ENCODE peak calls at places on chromosome 11, in nine cellular contexts. I is stomach, M is upper lobe of left lung, N is A549, Y is GM12878, U is K562, R is suprapubic skin, A is tibial nerve, T is H1. F is an unnamed sample.

GRCh38 chr11:123020968-123021367 is 39.3 kb upstream of the BSX start:
- DNase-seq in M (no peak), U (no peak), I (no peak), T (no peak), N (peak; percentile 54), Y (no peak), R (no peak), A (no peak), F (no peak)

GRCh38 chr11:20342347-20343279 is 20.9 kb upstream of the HTATIP2 start:
- DNase-seq in Y (no peak), N (no peak), T (peak; percentile 72), M (peak; percentile 19), U (no peak), A (no peak), I (no peak), R (no peak), F (no peak)

GRCh38 chr11:17405232-17406005 is 17.0 kb upstream of the KCNJ11 start:
- DNase-seq in U (no peak), I (peak; percentile 91), R (peak; percentile 79), N (peak; percentile 64), Y (no peak), M (peak; percentile 77), T (no peak), A (no peak), F (peak; percentile 56)

GRCh38 chr11:88704505-88704904 is 361.3 kb downstream of the GRM5 start:
- DNase-seq in U (no peak), A (no peak), M (no peak), Y (no peak), I (no peak), N (no peak), T (no peak), R (no peak), F (no peak)

GRCh38 chr11:118845369-118845768 is 38.3 kb upstream of the CXCR5 start:
- DNase-seq in R (no peak), U (peak; percentile 41), I (no peak), A (no peak), M (no peak), Y (no peak), N (no peak), T (no peak), F (no peak)

GRCh38 chr11:71304045-71304444 is 51.7 kb upstream of the SHANK2 start:
- DNase-seq in M (no peak), I (no peak), Y (no peak), T (no peak), N (no peak), R (peak; percentile 10), U (no peak), A (no peak), F (peak; percentile 1)

GRCh38 chr11:45333506-45333971 is 47.4 kb upstream of the SYT13 start:
- DNase-seq in U (peak; percentile 86), M (no peak), R (no peak), Y (no peak), T (no peak), I (peak; percentile 37), N (peak; percentile 36), A (no peak), F (peak; percentile 61)

GRCh38 chr11:12717851-12718291 is 43.6 kb downstream of the TEAD1 start:
- DNase-seq in Y (peak; percentile 74), R (no peak), I (no peak), M (no peak), T (no peak), A (no peak), N (no peak), U (no peak), F (no peak)

GRCh38 chr11:19628018-19628417 is 84.6 kb upstream of the NAV2 start:
- DNase-seq in A (peak; percentile 49), T (no peak), I (no peak), R (peak; percentile 92), Y (no peak), N (no peak), U (no peak), M (peak; percentile 27), F (peak; percentile 19)

GRCh38 chr11:118928870-118929495 is 3.3 kb upstream of the BCL9L start:
- DNase-seq in N (peak; percentile 64), M (peak; percentile 90), Y (no peak), R (peak; percentile 86), U (peak; percentile 59), A (no peak), T (no peak), I (no peak), F (no peak)

GRCh38 chr11:86442420-86442819 is 67.7 kb downstream of the CCDC81 start:
- DNase-seq in A (no peak), Y (no peak), R (no peak), I (no peak), N (peak; percentile 12), T (no peak), M (no peak), U (no peak), F (no peak)

DNA sequence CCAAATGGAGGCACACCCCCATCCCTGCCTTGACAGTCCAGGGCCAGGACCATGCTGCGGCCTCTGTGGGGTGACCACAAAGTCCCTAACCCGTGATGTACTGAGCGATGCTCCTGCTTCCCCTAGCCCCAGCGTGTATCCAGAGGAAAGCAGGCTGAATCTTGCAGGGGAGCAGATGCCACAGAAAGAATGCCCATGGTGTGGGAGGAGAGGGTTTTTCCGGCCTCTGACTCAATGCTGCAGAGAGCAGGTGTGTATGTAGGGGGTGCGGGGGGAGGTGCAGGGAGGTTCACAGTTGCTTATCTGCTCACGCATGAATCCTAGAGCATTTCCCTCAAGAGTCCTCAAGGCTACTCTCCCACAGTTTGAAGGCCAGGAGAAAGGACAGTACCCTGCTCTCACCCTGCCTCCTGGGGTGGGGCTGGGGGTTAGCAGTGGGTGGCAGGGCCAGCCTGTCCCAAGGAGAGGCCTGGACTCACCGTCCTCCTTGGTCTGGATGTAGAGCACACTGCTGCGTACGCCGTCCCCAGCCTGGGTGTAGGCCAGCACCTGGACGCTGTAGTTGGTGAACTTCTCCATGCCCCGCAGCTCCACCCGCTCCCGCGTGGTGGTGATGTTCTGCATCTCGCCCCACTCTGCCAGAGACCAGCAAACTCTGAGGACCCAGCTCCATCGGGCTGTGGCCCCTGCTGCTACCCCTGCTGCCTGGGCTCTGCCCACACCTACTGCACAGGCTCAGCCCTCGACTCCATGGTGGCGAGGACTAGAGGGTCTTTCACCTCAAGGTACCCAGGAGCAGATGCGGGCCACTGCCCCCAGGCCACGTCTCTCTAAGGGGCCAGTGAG is 130.8 kb downstream of the CEP164 start:
- DNase-seq in N (no peak), Y (no peak), T (no peak), U (no peak), I (no peak), R (no peak), M (no peak), A (no peak), F (no peak)
- TF ChIP-seq POLR2A in N (no peak), Y (peak; percentile 36), T (no peak), U (no peak), I (no peak), R (no peak), M (no peak), A (no peak), F (no peak)

DNA sequence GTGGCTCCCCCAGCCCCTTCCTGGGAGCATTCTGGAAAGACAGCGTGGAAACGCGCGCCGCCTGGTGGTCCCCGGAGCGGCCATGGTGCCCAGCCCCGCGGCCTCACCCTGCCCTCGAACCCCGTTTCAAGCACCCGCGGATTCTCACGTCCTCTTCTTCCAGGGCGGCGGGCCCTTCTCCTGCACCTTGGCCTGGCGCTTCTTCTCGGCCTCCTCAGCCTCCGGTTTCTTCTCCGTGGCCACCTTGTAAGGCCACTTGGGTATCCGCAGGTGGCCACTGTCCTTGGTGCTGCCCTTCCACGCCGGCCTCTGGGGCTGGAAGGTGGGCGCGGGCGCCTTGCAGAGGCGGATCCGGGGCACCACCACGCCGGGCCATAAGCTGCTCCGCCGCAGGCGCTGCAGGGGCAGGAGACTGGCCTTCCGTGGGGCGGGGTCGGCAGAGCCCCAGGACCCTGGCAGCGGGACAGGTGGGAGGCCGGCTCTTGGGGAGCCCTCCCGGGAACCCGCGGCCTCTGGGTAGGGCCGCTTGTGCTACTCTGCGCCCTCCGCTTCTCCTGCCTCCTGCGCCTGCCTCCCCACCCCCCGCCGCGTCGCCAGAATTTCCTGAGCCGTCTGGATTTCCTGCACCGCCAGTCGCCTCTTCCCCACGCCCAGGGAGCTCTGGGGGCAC is 83.4 kb downstream of the TRIM51G start:
- DNase-seq in R (peak; percentile 44), T (no peak), U (no peak), Y (no peak), A (no peak), M (peak; percentile 79), N (no peak), I (no peak), F (no peak)
- TF ChIP-seq EP300 in R (no peak), T (no peak), U (no peak), Y (no peak), A (no peak), M (no peak), N (no peak), I (no peak), F (no peak)

DNA sequence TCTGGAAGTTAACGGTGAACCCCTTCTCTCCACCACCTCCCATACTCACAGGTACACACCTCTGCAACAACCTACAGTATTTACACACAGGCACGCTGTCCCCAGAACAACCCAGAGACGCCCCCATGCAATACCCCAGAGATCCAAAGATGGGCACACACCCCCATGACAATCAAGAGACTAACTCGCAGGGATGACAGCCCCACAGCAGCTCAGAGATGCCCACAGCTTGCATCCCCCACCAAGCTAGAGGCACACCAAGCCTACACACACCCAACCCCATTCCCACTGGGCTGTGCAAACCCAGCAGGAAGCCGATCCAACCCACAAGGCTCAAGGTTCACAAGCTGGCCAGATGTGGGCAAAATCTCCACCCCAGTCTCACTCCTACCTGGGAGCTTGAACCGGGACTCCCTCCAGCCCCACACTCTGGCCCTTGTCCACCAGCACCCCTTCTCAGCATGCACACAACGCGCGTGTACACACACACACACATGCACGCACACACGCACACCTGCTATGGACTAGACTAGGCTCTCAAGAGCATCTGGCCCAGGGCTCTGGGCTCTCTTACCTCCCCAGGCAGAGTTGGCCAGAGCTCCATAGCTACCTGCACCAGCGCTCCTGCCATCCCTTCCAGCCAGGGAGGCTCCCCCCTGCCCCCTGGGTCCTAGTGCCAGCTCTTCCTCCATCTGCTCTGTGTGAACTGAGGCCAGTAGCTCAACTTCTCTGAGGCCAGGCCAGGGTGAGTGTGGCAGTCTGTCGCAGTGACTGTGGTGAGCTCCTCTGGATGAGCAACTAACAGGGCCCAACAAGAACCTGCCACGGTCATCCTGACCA is 11.5 kb downstream of the STARD10 start:
- DNase-seq in T (no peak), I (peak; percentile 65), U (no peak), M (no peak), N (no peak), A (no peak), Y (no peak), R (no peak), F (no peak)
- TF ChIP-seq POLR2A in T (no peak), I (no peak), U (no peak), M (no peak), N (no peak), A (no peak), Y (no peak), R (no peak), F (no peak)

DNA sequence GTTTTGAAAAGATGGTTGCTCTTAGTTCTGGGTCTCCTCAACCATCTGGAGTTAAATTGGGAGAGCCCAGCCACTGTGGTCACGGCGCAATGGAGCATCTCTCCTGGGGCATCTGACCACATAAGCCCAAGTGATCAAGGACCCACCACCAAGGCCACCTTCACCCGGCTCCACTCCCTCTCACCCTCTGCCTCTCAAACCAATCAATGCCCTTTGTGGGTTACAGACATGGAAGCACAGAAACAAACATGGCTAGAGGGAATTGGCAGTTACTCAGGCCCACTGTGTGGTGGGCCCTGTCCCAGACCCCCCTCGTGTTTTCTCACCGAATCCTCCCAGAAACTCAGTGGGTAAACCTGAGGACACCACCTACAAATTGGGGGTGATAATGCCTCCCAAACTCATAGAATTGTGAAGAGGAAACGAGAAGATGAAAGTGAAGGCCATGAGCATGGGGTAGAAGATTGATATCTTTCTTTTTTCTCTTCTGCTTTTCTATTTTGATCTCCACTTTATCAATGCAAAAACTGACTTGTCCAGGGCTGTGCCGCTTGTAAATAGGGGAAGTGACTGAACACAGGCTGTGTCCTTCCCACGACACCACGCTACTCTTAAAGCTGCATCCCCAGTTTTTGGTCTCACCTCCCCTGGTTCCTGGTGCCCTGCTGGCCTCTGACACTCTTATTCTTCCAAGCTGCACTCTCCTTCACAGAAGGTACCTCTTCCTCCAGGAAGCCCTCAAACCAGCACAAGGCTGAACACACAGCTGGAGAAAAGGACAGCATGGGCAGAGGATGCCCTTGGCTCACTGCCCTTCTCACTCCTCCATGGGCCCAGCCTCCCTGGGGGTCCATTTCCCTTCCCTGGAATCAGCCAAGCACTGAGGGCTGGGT is 52.0 kb downstream of the IRAG1 start:
- DNase-seq in M (no peak), N (no peak), U (no peak), A (no peak), I (no peak), R (no peak), T (no peak), Y (peak; percentile 62), F (no peak)
- TF ChIP-seq EP300 in M (no peak), N (no peak), U (no peak), A (no peak), I (no peak), R (no peak), T (no peak), Y (peak; percentile 47), F (no peak)

F was measured in ovary.